ENCODE peak calls at places on chromosomes 4 and X, in four cellular contexts. E is NCI-H524; V is CD8-positive, alpha-beta T cell; D is MM.1S. J is an unnamed sample.

GRCh38 chr4:111546881-111547280 is 598.4 kb upstream of the FAM241A start:
- DNase-seq in E (no peak), V (no peak), D (no peak), J (no peak)

GRCh38 chr4:156196722-156197121 is 243.1 kb upstream of the CTSO start:
- DNase-seq in E (no peak), V (no peak), D (no peak), J (no peak)

GRCh38 chr4:185847352-185848078 is 35.5 kb upstream of the SORBS2 start:
- DNase-seq in D (no peak), V (no peak), E (peak; percentile 80), J (no peak)

GRCh38 chr4:106287353-106287969 is 28.5 kb downstream of the TBCK start:
- DNase-seq in E (no peak), D (no peak), V (no peak), J (no peak)

GRCh38 chr4:71004281-71004851 is 10.9 kb downstream of the DCK start:
- DNase-seq in E (peak; percentile 82), V (peak; percentile 42), D (peak; percentile 66), J (no peak)

GRCh38 chrX:103524747-103525146 is 5.5 kb upstream of the RAB40A start:
- DNase-seq in V (no peak), E (no peak), D (no peak), J (no peak)

GRCh38 chr4:87973283-87974169 is 2.0 kb upstream of the SPP1 start:
- DNase-seq in D (peak; percentile 50), V (no peak), E (peak; percentile 59), J (peak; percentile 56)

GRCh38 chr4:131584587-131584986 is 1564.5 kb upstream of the PCDH10 start:
- DNase-seq in D (no peak), E (no peak), V (no peak), J (no peak)

GRCh38 chr4:75779059-75779757 is 54.8 kb downstream of the USO1 start:
- DNase-seq in E (no peak), D (no peak), V (no peak), J (no peak)

GRCh38 chrX:110406822-110407221 is 48.2 kb downstream of the RTL9 start:
- DNase-seq in E (no peak), D (no peak), V (no peak), J (no peak)

GRCh38 chrX:19176901-19177630 is 54.8 kb upstream of the ADGRG2 start:
- DNase-seq in E (no peak), V (no peak), D (no peak), J (peak; percentile 93)

GRCh38 chrX:41481264-41482109 is 34.3 kb downstream of the NYX start:
- DNase-seq in E (no peak), V (no peak), D (no peak), J (no peak)

GRCh38 chr4:152462715-152463114 is 73.2 kb downstream of the FBXW7 start:
- DNase-seq in V (no peak), D (no peak), E (no peak), J (no peak)

GRCh38 chr4:182922551-182923284 is 5.5 kb upstream of the DCTD start:
- DNase-seq in V (no peak), D (no peak), E (no peak), J (no peak)

GRCh38 chrX:101394372-101394771 is 3.6 kb downstream of the RPL36A start:
- DNase-seq in V (no peak), E (no peak), D (no peak), J (no peak)

GRCh38 chrX:153445106-153445855 is 575 bp downstream of the TREX2 start:
- DNase-seq in D (no peak), V (no peak), E (no peak), J (no peak)

GRCh38 chrX:103533428-103534216 is 14.3 kb upstream of the RAB40A start:
- DNase-seq in V (peak; percentile 38), D (peak; percentile 54), E (peak; percentile 76), J (peak; percentile 35)

GRCh38 chr4:187995322-187996207 is at the start of gene ZFP42:
- DNase-seq in D (no peak), V (no peak), E (no peak), J (no peak)